ENCODE peak calls at places on chromosomes 1 and 21, in seven cellular contexts. One of them, this sample, is unnamed.

GRCh38 chr1:242530761-242531160 is 6.3 kb upstream of the PLD5 start:
- DNase-seq in neural progenitor cell: no peak
- DNase-seq in AG04450: no peak
- DNase-seq in right cardiac atrium: no peak
- DNase-seq in choroid plexus epithelial cell: no peak
- DNase-seq in fibroblast of lung: no peak
- DNase-seq in breast epithelium: no peak
- DNase-seq in this sample: peak

GRCh38 chr1:203159844-203160243 is 15.8 kb downstream of the MYBPH start:
- DNase-seq in neural progenitor cell: no peak
- DNase-seq in AG04450: no peak
- DNase-seq in right cardiac atrium: no peak
- DNase-seq in choroid plexus epithelial cell: no peak
- DNase-seq in fibroblast of lung: no peak
- DNase-seq in breast epithelium: no peak
- DNase-seq in this sample: no peak

GRCh38 chr1:6172549-6172948 is 7.6 kb downstream of the CHD5 start:
- DNase-seq in neural progenitor cell: no peak
- DNase-seq in AG04450: no peak
- DNase-seq in right cardiac atrium: no peak
- DNase-seq in choroid plexus epithelial cell: no peak
- DNase-seq in fibroblast of lung: no peak
- DNase-seq in breast epithelium: no peak
- DNase-seq in this sample: no peak

GRCh38 chr1:229341811-229342304 is 989 bp downstream of the CCSAP start:
- DNase-seq in neural progenitor cell: no peak
- DNase-seq in AG04450: no peak
- DNase-seq in right cardiac atrium: no peak
- DNase-seq in choroid plexus epithelial cell: peak
- DNase-seq in fibroblast of lung: peak
- DNase-seq in breast epithelium: no peak
- DNase-seq in this sample: no peak

GRCh38 chr1:38615680-38616079 is 243.9 kb downstream of the RRAGC start:
- DNase-seq in neural progenitor cell: no peak
- DNase-seq in AG04450: no peak
- DNase-seq in right cardiac atrium: no peak
- DNase-seq in choroid plexus epithelial cell: peak
- DNase-seq in fibroblast of lung: no peak
- DNase-seq in breast epithelium: no peak
- DNase-seq in this sample: no peak

GRCh38 chr1:164733070-164733469 is 174.1 kb downstream of the PBX1 start:
- DNase-seq in neural progenitor cell: no peak
- DNase-seq in AG04450: no peak
- DNase-seq in right cardiac atrium: no peak
- DNase-seq in choroid plexus epithelial cell: peak
- DNase-seq in fibroblast of lung: peak
- DNase-seq in breast epithelium: no peak
- DNase-seq in this sample: peak

GRCh38 chr1:30975217-30975616 is 66.7 kb upstream of the SDC3 start:
- DNase-seq in neural progenitor cell: no peak
- DNase-seq in AG04450: no peak
- DNase-seq in right cardiac atrium: no peak
- DNase-seq in choroid plexus epithelial cell: no peak
- DNase-seq in fibroblast of lung: no peak
- DNase-seq in breast epithelium: no peak
- DNase-seq in this sample: no peak

GRCh38 chr1:247118946-247119446 is 14.8 kb upstream of the ZNF669 start:
- DNase-seq in neural progenitor cell: peak
- DNase-seq in AG04450: no peak
- DNase-seq in right cardiac atrium: no peak
- DNase-seq in choroid plexus epithelial cell: peak
- DNase-seq in fibroblast of lung: peak
- DNase-seq in breast epithelium: no peak
- DNase-seq in this sample: no peak

GRCh38 chr1:76254165-76255043 is 179.9 kb downstream of the ST6GALNAC3 start:
- DNase-seq in neural progenitor cell: no peak
- DNase-seq in AG04450: no peak
- DNase-seq in right cardiac atrium: no peak
- DNase-seq in choroid plexus epithelial cell: peak
- DNase-seq in fibroblast of lung: peak
- DNase-seq in breast epithelium: no peak
- DNase-seq in this sample: peak

GRCh38 chr1:3422638-3423037 is 31.8 kb upstream of the ARHGEF16 start:
- DNase-seq in neural progenitor cell: no peak
- DNase-seq in AG04450: no peak
- DNase-seq in right cardiac atrium: no peak
- DNase-seq in choroid plexus epithelial cell: no peak
- DNase-seq in fibroblast of lung: no peak
- DNase-seq in breast epithelium: no peak
- DNase-seq in this sample: no peak

GRCh38 chr1:7885513-7886298 is 32.8 kb upstream of the UTS2 start:
- DNase-seq in neural progenitor cell: no peak
- DNase-seq in AG04450: no peak
- DNase-seq in right cardiac atrium: peak
- DNase-seq in choroid plexus epithelial cell: no peak
- DNase-seq in fibroblast of lung: no peak
- DNase-seq in breast epithelium: peak
- DNase-seq in this sample: no peak

GRCh38 chr21:35504277-35504676 is 455.2 kb upstream of the RUNX1 start:
- DNase-seq in neural progenitor cell: no peak
- DNase-seq in AG04450: no peak
- DNase-seq in right cardiac atrium: no peak
- DNase-seq in choroid plexus epithelial cell: no peak
- DNase-seq in fibroblast of lung: no peak
- DNase-seq in breast epithelium: no peak
- DNase-seq in this sample: no peak

GRCh38 chr1:74522143-74522542 is 9.7 kb upstream of the LRRC53 start:
- DNase-seq in neural progenitor cell: peak
- DNase-seq in AG04450: no peak
- DNase-seq in right cardiac atrium: no peak
- DNase-seq in choroid plexus epithelial cell: no peak
- DNase-seq in fibroblast of lung: no peak
- DNase-seq in breast epithelium: no peak
- DNase-seq in this sample: no peak

GRCh38 chr1:44154665-44155064 is 13.2 kb upstream of the KLF18 start:
- DNase-seq in neural progenitor cell: no peak
- DNase-seq in AG04450: no peak
- DNase-seq in right cardiac atrium: no peak
- DNase-seq in choroid plexus epithelial cell: peak
- DNase-seq in fibroblast of lung: no peak
- DNase-seq in breast epithelium: no peak
- DNase-seq in this sample: no peak

GRCh38 chr1:228160201-228160761 is 5.3 kb upstream of the IBA57 start:
- DNase-seq in neural progenitor cell: no peak
- DNase-seq in AG04450: no peak
- DNase-seq in right cardiac atrium: peak
- DNase-seq in choroid plexus epithelial cell: no peak
- DNase-seq in fibroblast of lung: no peak
- DNase-seq in breast epithelium: no peak
- DNase-seq in this sample: no peak
- H3K4me3 ChIP-seq in neural progenitor cell: no peak
- H3K4me3 ChIP-seq in AG04450: no peak
- H3K4me3 ChIP-seq in right cardiac atrium: no peak
- H3K4me3 ChIP-seq in choroid plexus epithelial cell: no peak
- H3K4me3 ChIP-seq in fibroblast of lung: no peak
- H3K4me3 ChIP-seq in breast epithelium: no peak
- H3K4me3 ChIP-seq in this sample: no peak

DNA sequence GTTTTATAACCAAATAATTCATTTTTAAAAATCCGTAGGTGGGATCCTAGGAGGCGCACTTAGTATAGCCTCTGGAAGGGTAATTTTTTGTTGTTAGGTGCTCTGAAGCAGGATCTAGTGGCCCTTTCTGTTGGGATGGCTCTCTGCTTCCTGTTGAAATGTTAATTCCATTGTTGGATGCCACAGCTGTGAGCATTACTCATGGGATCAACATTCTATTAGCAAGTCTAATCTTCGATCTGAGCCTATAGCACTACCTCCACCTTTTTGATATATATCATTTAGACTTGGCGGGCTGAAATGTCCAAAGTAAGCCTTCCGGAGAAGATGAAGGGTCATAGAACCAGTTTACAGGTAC is 1.3 kb downstream of the CXADR start:
- DNase-seq in neural progenitor cell: peak
- DNase-seq in AG04450: no peak
- DNase-seq in right cardiac atrium: no peak
- DNase-seq in choroid plexus epithelial cell: peak
- DNase-seq in fibroblast of lung: no peak
- DNase-seq in breast epithelium: no peak
- DNase-seq in this sample: no peak
- H3K4me3 ChIP-seq in neural progenitor cell: peak
- H3K4me3 ChIP-seq in AG04450: peak
- H3K4me3 ChIP-seq in right cardiac atrium: peak
- H3K4me3 ChIP-seq in choroid plexus epithelial cell: peak
- H3K4me3 ChIP-seq in fibroblast of lung: no peak
- H3K4me3 ChIP-seq in breast epithelium: peak
- H3K4me3 ChIP-seq in this sample: peak

GRCh38 chr1:152037920-152038658 is 1.3 kb upstream of the S100A11 start:
- DNase-seq in neural progenitor cell: no peak
- DNase-seq in AG04450: no peak
- DNase-seq in right cardiac atrium: no peak
- DNase-seq in choroid plexus epithelial cell: no peak
- DNase-seq in fibroblast of lung: no peak
- DNase-seq in breast epithelium: no peak
- DNase-seq in this sample: no peak

GRCh38 chr1:152034324-152034653 is 2.5 kb downstream of the S100A11 start:
- DNase-seq in neural progenitor cell: no peak
- DNase-seq in AG04450: no peak
- DNase-seq in right cardiac atrium: no peak
- DNase-seq in choroid plexus epithelial cell: no peak
- DNase-seq in fibroblast of lung: no peak
- DNase-seq in breast epithelium: no peak
- DNase-seq in this sample: no peak

GRCh38 chr1:152034654-152035405 is 2.0 kb downstream of the S100A11 start:
- DNase-seq in neural progenitor cell: peak
- DNase-seq in AG04450: no peak
- DNase-seq in right cardiac atrium: peak
- DNase-seq in choroid plexus epithelial cell: peak
- DNase-seq in fibroblast of lung: peak
- DNase-seq in breast epithelium: no peak
- DNase-seq in this sample: no peak

GRCh38 chr1:152036316-152037216 is at the start of gene S100A11:
- DNase-seq in neural progenitor cell: peak
- DNase-seq in AG04450: peak
- DNase-seq in right cardiac atrium: peak
- DNase-seq in choroid plexus epithelial cell: peak
- DNase-seq in fibroblast of lung: peak
- DNase-seq in breast epithelium: peak
- DNase-seq in this sample: no peak

DNA sequence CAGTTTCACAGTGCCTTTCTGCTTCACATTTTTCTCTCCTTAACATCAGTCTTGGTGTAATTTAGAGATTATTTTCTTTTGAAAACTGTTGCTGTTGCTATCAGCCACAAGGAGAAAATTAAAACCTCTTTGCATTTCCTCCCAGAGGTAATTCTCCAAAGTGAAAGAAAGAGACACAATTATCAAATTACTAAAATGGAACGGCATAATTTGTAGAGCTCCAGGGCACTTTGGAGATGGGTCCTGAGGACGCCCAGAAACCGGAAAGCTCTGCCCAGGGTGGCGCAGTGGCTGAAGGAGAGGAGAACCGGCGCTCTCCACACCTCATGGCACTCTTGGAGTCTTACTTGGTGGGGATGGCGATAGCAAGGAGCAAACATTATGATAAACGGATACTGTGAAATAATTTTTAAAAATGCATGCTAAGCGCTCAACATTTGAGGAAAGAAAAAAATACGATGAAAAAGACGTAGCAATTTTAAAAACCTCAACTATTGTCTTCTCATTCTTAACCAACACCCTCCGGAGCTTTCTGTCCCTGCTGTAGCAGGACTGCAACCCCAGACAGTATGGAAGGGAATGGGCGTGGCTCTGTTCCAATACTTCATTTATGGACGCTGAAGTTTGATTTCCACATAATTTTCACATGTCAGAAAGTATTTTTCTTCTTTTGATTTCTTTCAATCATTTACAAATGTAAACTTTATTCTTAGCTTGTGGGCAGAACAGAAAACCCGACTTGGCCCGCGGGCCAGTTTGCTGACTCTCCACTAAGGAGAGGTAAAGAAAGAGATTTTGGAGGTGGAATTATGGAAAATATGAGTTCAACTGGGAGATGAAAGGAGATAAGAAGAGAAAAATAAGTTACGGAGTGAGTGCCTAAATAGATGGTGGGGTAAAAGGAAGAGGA is 1.1 kb downstream of the S100A11 start:
- DNase-seq in neural progenitor cell: no peak
- DNase-seq in AG04450: no peak
- DNase-seq in right cardiac atrium: no peak
- DNase-seq in choroid plexus epithelial cell: peak
- DNase-seq in fibroblast of lung: peak
- DNase-seq in breast epithelium: peak
- DNase-seq in this sample: no peak
- H3K4me3 ChIP-seq in neural progenitor cell: peak
- H3K4me3 ChIP-seq in AG04450: peak
- H3K4me3 ChIP-seq in right cardiac atrium: peak
- H3K4me3 ChIP-seq in choroid plexus epithelial cell: peak
- H3K4me3 ChIP-seq in fibroblast of lung: peak
- H3K4me3 ChIP-seq in breast epithelium: peak
- H3K4me3 ChIP-seq in this sample: peak

DNA sequence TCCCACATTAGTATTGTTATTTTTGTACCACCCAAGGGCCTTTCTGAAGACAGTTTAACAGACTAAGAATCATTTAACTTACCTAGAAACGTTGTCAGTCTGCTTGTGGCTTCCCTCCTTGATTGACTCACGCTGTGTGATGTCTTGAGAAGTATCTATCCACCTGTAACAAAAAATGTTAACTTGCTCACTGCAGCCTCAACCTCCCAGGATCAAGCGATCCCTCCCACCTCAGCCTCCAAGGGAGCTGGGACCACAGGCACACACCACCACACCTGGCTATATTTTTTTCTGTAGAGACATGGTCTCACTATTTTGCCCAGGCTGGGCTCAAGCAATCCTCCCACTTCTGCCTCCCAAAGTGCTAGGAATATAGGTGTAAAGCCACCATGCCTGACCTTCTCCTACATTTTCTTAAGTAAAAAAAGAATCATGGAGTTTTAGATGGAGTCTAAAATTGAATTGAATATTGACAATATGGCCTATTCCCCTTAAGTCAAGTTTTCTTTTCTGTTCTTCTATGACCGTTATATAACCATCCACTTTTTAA is 15.6 kb downstream of the SFPQ start:
- DNase-seq in neural progenitor cell: no peak
- DNase-seq in AG04450: no peak
- DNase-seq in right cardiac atrium: no peak
- DNase-seq in choroid plexus epithelial cell: no peak
- DNase-seq in fibroblast of lung: no peak
- DNase-seq in breast epithelium: no peak
- DNase-seq in this sample: no peak
- H3K4me3 ChIP-seq in neural progenitor cell: no peak
- H3K4me3 ChIP-seq in AG04450: no peak
- H3K4me3 ChIP-seq in right cardiac atrium: no peak
- H3K4me3 ChIP-seq in choroid plexus epithelial cell: no peak
- H3K4me3 ChIP-seq in fibroblast of lung: no peak
- H3K4me3 ChIP-seq in breast epithelium: no peak
- H3K4me3 ChIP-seq in this sample: no peak

DNA sequence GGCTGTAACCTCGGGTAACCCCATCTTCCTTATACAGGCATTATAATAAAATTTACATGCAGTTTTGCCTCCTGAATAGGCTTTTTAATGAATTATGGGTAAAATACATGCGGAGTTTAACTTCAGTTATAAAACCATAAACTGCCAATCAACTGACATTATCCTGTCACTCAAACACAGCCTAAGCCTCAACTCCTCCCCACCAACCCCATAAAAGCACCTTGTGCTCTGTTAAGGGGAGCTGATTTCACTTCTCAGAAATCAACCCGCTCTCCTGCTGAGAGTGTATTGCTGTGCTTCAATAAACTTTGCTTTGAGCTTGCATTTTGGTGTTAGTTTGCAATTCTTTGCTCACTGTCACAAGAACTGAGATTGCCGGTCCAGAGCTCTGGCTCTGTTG is 1812.2 kb downstream of the BRINP3 start:
- DNase-seq in neural progenitor cell: no peak
- DNase-seq in AG04450: no peak
- DNase-seq in right cardiac atrium: no peak
- DNase-seq in choroid plexus epithelial cell: no peak
- DNase-seq in fibroblast of lung: no peak
- DNase-seq in breast epithelium: no peak
- DNase-seq in this sample: no peak
- H3K4me3 ChIP-seq in neural progenitor cell: no peak
- H3K4me3 ChIP-seq in AG04450: no peak
- H3K4me3 ChIP-seq in right cardiac atrium: no peak
- H3K4me3 ChIP-seq in choroid plexus epithelial cell: no peak
- H3K4me3 ChIP-seq in fibroblast of lung: no peak
- H3K4me3 ChIP-seq in breast epithelium: no peak
- H3K4me3 ChIP-seq in this sample: no peak